ENCODE peak calls at places on chromosomes 6 and 20, in five cellular contexts. L is psoas muscle; K is activated naive CD8-positive, alpha-beta T cell treated with anti-CD3 and anti-CD28 coated beads, Interleukin-2, amount 50 U/mL, for 24 hours; Y is activated CD8-positive, alpha-beta memory T cell treated with anti-CD3 and anti-CD28 coated beads, Interleukin-2, amount 10 ng/mL, durations not matched to agents 7 days and 5 days; T is NCI-H226. W is an unnamed sample.

GRCh38 chr6:105793132-105793531 is 293.0 kb upstream of the PRDM1 start:
- DNase-seq in L (no peak), T (peak), K (no peak), Y (peak), W (peak)

GRCh38 chr6:134626131-134626530 is 308.2 kb upstream of the SGK1 start:
- DNase-seq in T (no peak), Y (no peak), L (no peak), K (no peak), W (no peak)

GRCh38 chr6:4936681-4937041 is 67.2 kb downstream of the RPP40 start:
- DNase-seq in K (no peak), T (peak), L (no peak), Y (no peak), W (no peak)

GRCh38 chr6:149884215-149884614 is 13.7 kb downstream of the RAET1E start:
- DNase-seq in K (no peak), L (no peak), Y (no peak), T (peak), W (no peak)

GRCh38 chr20:5923493-5923892 is 26.8 kb downstream of the TRMT6 start:
- DNase-seq in K (no peak), Y (no peak), T (no peak), L (no peak), W (no peak)

GRCh38 chr6:85191656-85192055 is 258.2 kb upstream of the NT5E start:
- DNase-seq in Y (no peak), L (no peak), T (peak), K (no peak), W (no peak)

GRCh38 chr6:132300323-132300949 is 100.8 kb downstream of the MOXD1 start:
- DNase-seq in T (no peak), K (peak), Y (no peak), L (no peak), W (no peak)

GRCh38 chr20:36141310-36141709 is 13.2 kb upstream of the EPB41L1 start:
- DNase-seq in T (no peak), Y (no peak), L (no peak), K (no peak), W (no peak)

GRCh38 chr20:11020712-11021111 is 346.9 kb upstream of the JAG1 start:
- DNase-seq in L (no peak), T (no peak), K (no peak), Y (no peak), W (no peak)

GRCh38 chr6:105591053-105591452 is 188.2 kb upstream of the PREP start:
- DNase-seq in T (peak), K (no peak), Y (peak), L (no peak), W (no peak)

GRCh38 chr6:127345521-127345920 is 2.1 kb upstream of the ECHDC1 start:
- DNase-seq in L (no peak), K (no peak), T (no peak), Y (no peak), W (no peak)

GRCh38 chr6:152484806-152485205 is 152.4 kb downstream of the SYNE1 start:
- DNase-seq in L (no peak), K (no peak), T (no peak), Y (no peak), W (no peak)

GRCh38 chr20:23666189-23666588 is 22.6 kb downstream of the CST4 start:
- DNase-seq in K (no peak), T (no peak), Y (no peak), L (no peak), W (no peak)

GRCh38 chr6:108737594-108738546 is 110.4 kb upstream of the ARMC2 start:
- DNase-seq in Y (no peak), K (peak), T (peak), L (peak), W (no peak)

GRCh38 chr20:44247131-44247571 is at the start of gene GDAP1L1:
- DNase-seq in Y (no peak), K (no peak), L (no peak), T (no peak), W (no peak)

GRCh38 chr6:41505084-41506049 is 40.8 kb upstream of the FOXP4 start:
- DNase-seq in L (peak), Y (no peak), K (peak), T (peak), W (no peak)

GRCh38 chr20:34891166-34892062 is 15.0 kb downstream of the ACSS2 start:
- DNase-seq in T (peak), Y (peak), L (no peak), K (peak), W (no peak)

GRCh38 chr6:90610671-90611542 is 24.0 kb upstream of the MAP3K7 start:
- DNase-seq in L (peak), K (peak), T (no peak), Y (peak), W (no peak)

W was measured in effector memory CD4-positive, alpha-beta T cell.